ENCODE peak calls at places on chromosomes 1 and 21, in seven cellular contexts. Y is GM23338; M is activated CD4-positive, alpha-beta memory T cell treated with anti-CD3 and anti-CD28 coated beads, Interleukin-2, amount 10 ng/mL, durations not matched to agents 7 days and 5 days; B is hypothalamus; Z is naive thymus-derived CD8-positive, alpha-beta T cell; K is substantia nigra; R is AG09309. E is an unnamed sample.

GRCh38 chr1:247906504-247907047 is 11.2 kb downstream of the OR2W3 start:
- DNase-seq in K (no peak), R (no peak), M (no peak), Y (peak), B (no peak), Z (no peak), E (no peak)

GRCh38 chr1:155864393-155864792 is 5.0 kb downstream of the SYT11 start:
- DNase-seq in Z (no peak), Y (no peak), K (no peak), R (no peak), B (no peak), M (no peak), E (no peak)

GRCh38 chr1:27570383-27570755 is 33.6 kb downstream of the AHDC1 start:
- DNase-seq in B (no peak), R (no peak), K (no peak), Y (no peak), M (no peak), Z (no peak), E (peak)

GRCh38 chr1:240766831-240767230 is 154.9 kb upstream of the GREM2 start:
- DNase-seq in M (no peak), R (no peak), Z (no peak), K (no peak), B (no peak), Y (no peak), E (no peak)

GRCh38 chr1:156538711-156539440 is 33.5 kb downstream of the IQGAP3 start:
- DNase-seq in M (no peak), B (no peak), Y (no peak), R (no peak), K (no peak), Z (no peak), E (no peak)

GRCh38 chr21:27250386-27250785 is 283.5 kb upstream of the ADAMTS5 start:
- DNase-seq in Z (no peak), M (no peak), B (no peak), Y (no peak), K (no peak), R (no peak), E (no peak)

GRCh38 chr1:43558346-43558841 is 27.7 kb downstream of the PTPRF start:
- DNase-seq in Y (peak), M (no peak), R (peak), B (peak), K (peak), Z (no peak), E (no peak)

GRCh38 chr1:20552728-20553571 is 577 bp downstream of the FAM43B start:
- DNase-seq in B (no peak), Z (no peak), Y (peak), M (no peak), K (no peak), R (no peak), E (no peak)

GRCh38 chr1:52677407-52677806 is 20.7 kb downstream of the COA7 start:
- DNase-seq in Y (no peak), Z (no peak), M (no peak), B (no peak), K (no peak), R (no peak), E (peak)

GRCh38 chr1:110787328-110788071 is 85.4 kb upstream of the CD53 start:
- DNase-seq in Y (no peak), M (peak), K (peak), R (no peak), B (no peak), Z (peak), E (no peak)

GRCh38 chr1:85584264-85584781 is 3.8 kb downstream of the CCN1 start:
- DNase-seq in Y (peak), B (no peak), Z (no peak), M (no peak), R (peak), K (no peak), E (no peak)

GRCh38 chr1:25744140-25744581 is 55.8 kb upstream of the SELENON start:
- DNase-seq in R (peak), K (peak), Z (no peak), B (peak), Y (peak), M (no peak), E (peak)

GRCh38 chr21:20875741-20876140 is 122.5 kb upstream of the NCAM2 start:
- DNase-seq in R (no peak), B (no peak), M (no peak), Y (peak), Z (no peak), K (peak), E (no peak)

GRCh38 chr1:150476754-150477153 is 10.5 kb upstream of the TARS2 start:
- DNase-seq in Y (no peak), B (no peak), R (no peak), Z (no peak), K (no peak), M (no peak), E (no peak)

GRCh38 chr1:187032316-187032981 is 203.7 kb downstream of the PLA2G4A start:
- DNase-seq in B (no peak), R (no peak), Z (no peak), Y (no peak), K (no peak), M (no peak), E (no peak)

GRCh38 chr1:975896-976683 is 5.8 kb downstream of the PERM1 start:
- DNase-seq in Y (peak), B (no peak), R (no peak), M (peak), Z (no peak), K (peak), E (no peak)

GRCh38 chr1:27577504-27578188 is 26.3 kb downstream of the AHDC1 start:
- DNase-seq in K (no peak), Y (no peak), R (no peak), B (no peak), Z (no peak), M (no peak), E (peak)

GRCh38 chr1:6960291-6960758 is 175.1 kb downstream of the CAMTA1 start:
- DNase-seq in K (no peak), B (no peak), M (no peak), Y (no peak), R (peak), Z (no peak), E (no peak)

GRCh38 chr21:44930543-44930981 is 9.3 kb upstream of the SLX9 start:
- DNase-seq in Z (peak), R (no peak), B (no peak), Y (no peak), M (peak), K (no peak), E (peak)

GRCh38 chr1:172883844-172884243 is 166.9 kb downstream of the TNFSF18 start:
- DNase-seq in R (no peak), M (no peak), K (no peak), B (no peak), Y (no peak), Z (no peak), E (no peak)

GRCh38 chr21:36796070-36796469 is 97.2 kb downstream of the SIM2 start:
- DNase-seq in K (no peak), Z (no peak), Y (no peak), B (no peak), R (no peak), M (no peak), E (no peak)

GRCh38 chr1:165476776-165477175 is 31.9 kb upstream of the RXRG start:
- DNase-seq in Z (no peak), M (no peak), K (no peak), B (no peak), Y (no peak), R (no peak), E (no peak)

GRCh38 chr1:58874757-58875755 is 91.2 kb upstream of the JUN start:
- DNase-seq in R (no peak), Y (peak), Z (no peak), M (no peak), B (peak), K (peak), E (peak)

GRCh38 chr1:94801919-94802546 is 18.1 kb upstream of the SLC44A3 start:
- DNase-seq in Y (peak), M (no peak), K (peak), R (peak), B (no peak), Z (no peak), E (no peak)

GRCh38 chr1:14160766-14161165 is 437.7 kb upstream of the KAZN start:
- DNase-seq in B (no peak), K (no peak), Z (no peak), Y (no peak), M (no peak), R (no peak), E (no peak)

GRCh38 chr1:244303610-244303969 is 148.1 kb downstream of the ADSS2 start:
- DNase-seq in R (no peak), B (no peak), K (no peak), Z (no peak), M (no peak), Y (no peak), E (no peak)

GRCh38 chr1:157364612-157365011 is 187.7 kb downstream of the FCRL5 start:
- DNase-seq in Y (no peak), Z (no peak), M (no peak), B (no peak), K (no peak), R (no peak), E (no peak)

GRCh38 chr1:108079550-108079949 is 114.6 kb upstream of the VAV3 start:
- DNase-seq in K (no peak), Y (peak), R (no peak), B (no peak), Z (peak), M (peak), E (no peak)

GRCh38 chr1:30295674-30296073 is 427.7 kb downstream of the MATN1 start:
- DNase-seq in K (no peak), R (no peak), Y (no peak), Z (no peak), M (no peak), B (no peak), E (no peak)

GRCh38 chr1:177487481-177487880 is 316.7 kb downstream of the BRINP2 start:
- DNase-seq in B (no peak), R (no peak), Z (no peak), M (no peak), Y (peak), K (no peak), E (no peak)

GRCh38 chr1:169348356-169349036 is 19.1 kb downstream of the NME7 start:
- DNase-seq in B (no peak), M (no peak), R (no peak), Y (peak), Z (no peak), K (peak), E (no peak)

GRCh38 chr1:240122639-240123604 is 31.2 kb downstream of the FMN2 start:
- DNase-seq in Z (no peak), K (peak), M (no peak), R (no peak), Y (peak), B (peak), E (no peak)

GRCh38 chr1:233944596-233944995 is 40.1 kb downstream of the SLC35F3 start:
- DNase-seq in B (no peak), M (no peak), Z (no peak), K (no peak), R (no peak), Y (no peak), E (no peak)

GRCh38 chr1:153670257-153670858 is 435 bp downstream of the ILF2 start:
- DNase-seq in K (no peak), Z (no peak), B (no peak), M (no peak), Y (no peak), R (no peak), E (no peak)

E was measured in left ventricle myocardium inferior.